ENCODE peak calls at places on chromosomes 6 and 20, in eight cellular contexts. T is stomach, W is breast epithelium, C is endothelial cell of umbilical vein, Z is H1, G is ovary, N is heart left ventricle, D is tibial nerve. V is an unnamed sample. For H3K4me1, the result is how much of the 10 kb centered on the place peaks cover.

GRCh38 chr6:96939019-96939805 is 14.7 kb downstream of the KLHL32 start:
- DNase-seq in N (no peak), D (no peak), C (peak), W (no peak), G (no peak), T (no peak), Z (no peak), V (no peak)

GRCh38 chr20:64238851-64239387 is 16.6 kb upstream of the PCMTD2 start:
- DNase-seq in N (no peak), Z (no peak), T (no peak), W (no peak), G (no peak), D (no peak), C (no peak), V (peak)

GRCh38 chr6:6712979-6713514 is 124.5 kb downstream of the LY86 start:
- DNase-seq in T (no peak), C (no peak), G (no peak), N (no peak), D (no peak), W (no peak), Z (no peak), V (peak)

GRCh38 chr20:31547720-31548298 is 33.6 kb downstream of the HM13 start:
- DNase-seq in D (no peak), C (peak), N (no peak), G (no peak), T (no peak), Z (no peak), W (no peak), V (no peak)

GRCh38 chr6:144284753-144285547 is at the start of gene UTRN:
- DNase-seq in Z (peak), G (peak), W (peak), N (peak), D (peak), C (peak), T (peak), V (peak)

GRCh38 chr6:119430820-119431219 is 81.3 kb upstream of the MAN1A1 start:
- DNase-seq in W (no peak), D (no peak), Z (no peak), N (no peak), T (no peak), G (no peak), C (no peak), V (no peak)

GRCh38 chr6:127406122-127406521 is 53.1 kb downstream of the KIAA0408 start:
- DNase-seq in Z (no peak), C (no peak), G (no peak), T (no peak), N (no peak), W (no peak), D (no peak), V (no peak)

GRCh38 chr6:72669324-72669723 is 47.5 kb downstream of the KCNQ5 start:
- DNase-seq in N (no peak), C (no peak), G (no peak), T (no peak), D (no peak), Z (peak), W (no peak), V (no peak)

GRCh38 chr6:39228111-39228971 is 934 bp downstream of the KCNK5 start:
- DNase-seq in W (no peak), G (no peak), N (no peak), Z (no peak), D (no peak), T (no peak), C (no peak), V (no peak)

GRCh38 chr20:5722927-5723326 is 27.3 kb upstream of the SHLD1 start:
- DNase-seq in N (no peak), T (no peak), D (no peak), Z (no peak), C (no peak), G (no peak), W (no peak), V (no peak)

GRCh38 chr20:46683620-46683938 is 5.7 kb downstream of the TP53RK start:
- DNase-seq in D (no peak), C (no peak), N (no peak), Z (no peak), G (no peak), T (no peak), W (no peak), V (no peak)

GRCh38 chr6:90216081-90216977 is 80.3 kb downstream of the BACH2 start:
- DNase-seq in D (no peak), N (no peak), T (no peak), C (peak), G (no peak), Z (no peak), W (no peak), V (no peak)

GRCh38 chr20:52178691-52179090 is 12.9 kb downstream of the ZFP64 start:
- DNase-seq in N (no peak), G (no peak), D (no peak), C (no peak), Z (no peak), W (no peak), T (no peak), V (no peak)

GRCh38 chr6:161228096-161228495 is 45.8 kb downstream of the AGPAT4 start:
- DNase-seq in W (no peak), Z (no peak), N (no peak), G (peak), D (no peak), C (no peak), T (no peak), V (no peak)

GRCh38 chr20:1827974-1828785 is 67.0 kb upstream of the SIRPA start:
- DNase-seq in N (peak), W (no peak), G (no peak), C (no peak), D (peak), Z (no peak), T (peak), V (peak)

GRCh38 chr6:143112837-143113236 is 52.1 kb downstream of the AIG1 start:
- DNase-seq in Z (no peak), D (no peak), T (no peak), C (no peak), N (no peak), W (no peak), G (no peak), V (no peak)

GRCh38 chr6:149628865-149629544 is 19.5 kb downstream of the KATNA1 start:
- DNase-seq in N (no peak), G (no peak), Z (no peak), C (no peak), T (no peak), D (no peak), W (no peak), V (no peak)

GRCh38 chr6:70390067-70390466 is 23.2 kb upstream of the FAM135A start:
- DNase-seq in W (no peak), G (no peak), N (no peak), D (no peak), C (no peak), Z (no peak), T (no peak), V (no peak)

GRCh38 chr6:131954775-131955107 is 3.6 kb upstream of the CCN2 start:
- DNase-seq in N (peak), D (no peak), W (peak), T (peak), G (peak), C (peak), Z (no peak), V (no peak)

GRCh38 chr20:56072165-56072564 is 66.8 kb upstream of the CBLN4 start:
- DNase-seq in W (no peak), T (no peak), Z (no peak), C (no peak), N (no peak), G (no peak), D (no peak), V (no peak)

GRCh38 chr6:6592836-6593235 is 4.3 kb downstream of the LY86 start:
- DNase-seq in Z (no peak), C (no peak), T (no peak), G (no peak), W (no peak), D (no peak), N (no peak), V (no peak)

GRCh38 chr6:111873178-111874029 is at the start of gene FYN:
- DNase-seq in G (peak), W (peak), N (peak), T (peak), D (peak), Z (peak), C (peak), V (peak)
- TF ChIP-seq POLR2A in G (peak), W (peak), N (peak), T (no peak), D (peak), Z (no peak), C (peak), V (peak)

DNA sequence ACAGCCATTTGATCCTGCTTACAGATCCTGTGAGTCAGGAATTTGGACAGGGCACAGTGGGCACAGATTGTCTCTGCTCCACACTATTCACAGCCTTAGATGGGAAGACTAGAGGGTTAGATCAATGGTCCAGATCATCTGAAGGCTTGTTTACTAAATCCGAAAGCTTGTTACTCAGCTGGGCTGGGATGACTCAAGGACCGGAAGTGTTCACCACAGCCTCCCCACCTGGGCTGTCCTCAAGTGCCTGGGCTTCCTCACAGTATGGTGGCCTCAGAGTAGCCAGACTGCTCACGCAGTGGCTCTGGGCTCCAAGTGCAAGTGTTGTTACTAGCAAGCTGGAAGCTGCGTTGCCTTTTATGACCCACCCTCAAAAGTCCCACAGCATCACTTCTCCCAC is 75.4 kb upstream of the INSM1 start:
- DNase-seq in N (no peak), T (no peak), G (no peak), D (no peak), C (no peak), Z (no peak), W (no peak), V (no peak)
- H3K4me1 ChIP-seq in N (under half), T (under half), G (under half), D (under half), C (under half), Z (under half), W (under half), V (under half)

DNA sequence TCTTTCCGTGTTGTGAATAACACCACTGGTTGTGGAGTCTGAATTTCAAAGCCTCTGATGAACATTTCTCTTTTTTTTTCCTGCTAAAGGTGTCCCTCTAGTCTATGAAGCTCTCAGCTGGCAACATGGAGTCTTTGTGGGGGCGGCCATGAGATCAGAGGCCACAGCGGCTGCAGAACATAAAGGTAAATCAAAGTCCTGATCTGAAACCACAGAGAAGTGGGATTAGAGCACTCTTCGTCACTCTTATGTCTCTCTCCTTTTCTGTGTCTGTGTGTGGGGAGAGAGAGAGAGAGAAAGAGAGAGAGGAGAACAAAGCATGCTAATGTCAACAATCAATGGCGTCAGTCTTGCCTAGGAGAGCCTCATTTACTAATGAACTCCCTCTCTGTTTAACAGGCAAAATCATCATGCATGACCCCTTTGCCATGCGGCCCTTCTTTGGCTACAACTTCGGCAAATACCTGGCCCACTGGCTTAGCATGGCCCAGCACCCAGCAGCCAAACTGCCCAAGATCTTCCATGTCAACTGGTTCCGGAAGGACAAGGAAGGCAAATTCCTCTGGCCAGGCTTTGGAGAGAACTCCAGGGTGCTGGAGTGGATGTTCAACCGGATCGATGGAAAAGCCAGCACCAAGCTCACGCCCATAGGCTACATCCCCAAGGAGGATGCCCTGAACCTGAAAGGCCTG is 4.2 kb downstream of the PCK1 start:
- DNase-seq in T (no peak), D (no peak), W (no peak), Z (no peak), C (no peak), N (no peak), G (no peak), V (no peak)
- H3K4me3 ChIP-seq in T (no peak), D (no peak), W (no peak), Z (no peak), C (no peak), N (no peak), G (no peak), V (peak)

GRCh38 chr20:25352746-25353145 is 37.9 kb downstream of the ABHD12 start:
- DNase-seq in C (no peak), W (no peak), Z (no peak), G (no peak), D (no peak), N (no peak), T (no peak), V (no peak)

GRCh38 chr20:25353368-25353753 is 37.3 kb downstream of the ABHD12 start:
- DNase-seq in W (no peak), D (no peak), C (no peak), T (no peak), G (no peak), N (no peak), Z (no peak), V (no peak)

GRCh38 chr20:25355191-25355590 is 35.4 kb downstream of the ABHD12 start:
- DNase-seq in T (no peak), W (no peak), G (no peak), N (no peak), C (no peak), D (no peak), Z (no peak), V (no peak)

GRCh38 chr20:25355866-25356265 is 34.8 kb downstream of the ABHD12 start:
- DNase-seq in D (no peak), G (no peak), W (no peak), Z (no peak), C (no peak), T (no peak), N (no peak), V (no peak)

DNA sequence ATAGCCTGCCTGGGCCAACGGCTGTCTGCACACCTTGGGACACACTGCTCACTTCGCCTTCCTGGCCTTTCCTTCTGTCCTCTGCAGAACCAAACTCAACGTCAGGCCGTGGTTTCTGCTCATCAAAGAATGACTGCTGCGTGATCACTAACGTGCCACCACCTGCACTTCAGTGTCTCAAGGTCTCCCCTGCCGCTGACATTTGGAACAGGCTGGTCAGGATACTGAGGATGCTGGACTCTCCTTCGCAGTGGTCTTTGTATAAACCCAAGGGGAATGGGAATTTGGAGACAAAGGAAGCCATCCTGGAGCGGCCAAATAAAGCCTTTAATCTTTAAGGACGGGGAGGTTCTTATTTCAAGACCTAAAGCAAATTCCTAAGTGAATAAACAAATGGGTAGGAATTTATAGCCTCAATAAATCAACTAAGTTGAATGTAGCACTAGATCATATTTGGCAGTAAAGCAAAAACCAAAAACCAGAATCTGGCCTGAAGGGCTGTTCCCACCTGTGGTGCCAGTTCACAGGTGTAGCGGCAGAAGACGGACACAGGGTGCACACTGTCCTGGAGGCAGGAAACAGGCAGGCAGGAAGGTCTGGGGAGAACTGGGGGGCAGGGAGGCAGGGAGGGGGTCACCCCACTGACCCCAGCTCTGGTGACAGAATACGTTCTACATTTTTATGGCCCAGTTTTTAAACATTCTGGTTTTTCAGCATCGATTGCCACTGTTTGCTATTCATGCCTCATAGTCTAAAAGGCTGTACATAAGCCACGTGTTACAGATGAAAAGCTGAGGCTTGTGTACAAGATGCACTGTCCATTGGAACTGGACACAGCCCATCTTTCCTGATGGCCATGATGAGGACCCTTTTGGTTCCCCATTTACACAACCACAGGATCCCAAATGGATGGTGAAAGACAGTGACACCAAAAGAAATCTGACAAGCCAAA is 36.6 kb downstream of the ABHD12 start:
- DNase-seq in T (no peak), Z (no peak), C (no peak), D (no peak), W (no peak), N (no peak), G (no peak), V (no peak)
- TF ChIP-seq POLR2A in T (no peak), Z (no peak), C (no peak), D (no peak), W (no peak), N (no peak), G (no peak), V (no peak)

DNA sequence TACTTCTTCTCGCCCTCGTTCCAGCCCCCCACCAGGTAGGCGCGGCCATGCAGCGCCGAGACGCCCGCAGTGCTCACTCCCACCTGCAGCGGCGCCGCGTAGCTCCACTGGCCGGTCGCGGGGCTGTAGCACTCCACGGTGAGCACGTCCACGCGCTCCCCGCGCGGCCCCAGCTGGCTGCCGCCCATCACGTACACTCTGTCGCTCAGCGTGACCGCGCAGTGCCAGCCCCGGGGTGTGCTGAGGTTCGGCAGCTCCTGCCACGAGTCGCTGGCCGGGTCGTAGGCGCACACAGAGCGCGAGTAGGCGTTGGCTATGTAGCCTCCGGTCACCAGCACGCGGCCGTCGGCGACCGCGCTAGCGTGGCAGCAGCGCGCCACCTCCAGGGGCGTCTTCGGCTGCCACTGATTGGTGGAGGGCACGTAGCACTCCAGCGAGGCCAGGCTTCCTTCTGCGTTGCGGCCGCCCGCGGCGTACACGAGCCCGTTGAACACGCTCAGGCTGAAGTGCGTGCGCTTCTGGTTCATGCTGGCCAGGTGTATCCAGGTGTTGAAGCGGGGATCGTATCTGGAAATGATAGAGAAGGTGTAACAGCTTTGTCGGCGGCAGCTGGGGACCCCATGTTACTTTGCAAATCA is 13.7 kb downstream of the KLHL31 start:
- DNase-seq in W (peak), Z (peak), D (peak), G (peak), T (peak), C (peak), N (peak), V (peak)
- H3K4me1 ChIP-seq in W (under half), Z (under half), D (under half), G (under half), T (under half), C (under half), N (under half), V (under half)

DNA sequence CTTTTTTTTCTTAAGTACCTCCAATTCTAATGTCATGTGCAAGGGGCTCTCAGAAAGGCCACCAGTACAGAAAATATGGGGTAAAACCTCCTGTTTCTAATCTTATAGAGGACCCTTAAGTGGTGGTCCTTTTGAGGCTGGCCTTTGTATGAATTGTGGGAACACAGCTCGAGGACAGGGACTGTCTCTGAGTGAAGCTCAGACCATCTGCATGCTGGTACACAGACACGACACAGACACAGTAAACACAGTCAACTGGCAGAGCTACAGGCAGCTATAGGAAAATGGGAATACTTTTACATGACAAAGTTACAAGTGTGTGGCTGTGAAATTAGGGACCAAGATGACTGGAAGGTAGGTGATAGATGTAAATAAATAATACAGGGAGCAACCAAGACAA is 143.9 kb upstream of the PREP start:
- DNase-seq in C (no peak), T (no peak), Z (no peak), D (no peak), N (no peak), W (no peak), G (no peak), V (no peak)
- H3K4me3 ChIP-seq in C (no peak), T (no peak), Z (no peak), D (no peak), N (no peak), W (no peak), G (no peak), V (no peak)